ENCODE peak calls at places on chromosomes 2 and 18, in five cellular contexts. J, A, V, S and Z are unnamed samples.

GRCh38 chr2:137706786-137707613 is 257.3 kb upstream of the HNMT start:
- DNase-seq in J (no peak), A (no peak), S (no peak), V (no peak), Z (no peak)

GRCh38 chr2:121966663-121967062 is 211.2 kb downstream of the TSN start:
- DNase-seq in S (no peak), A (no peak), J (no peak), V (no peak), Z (no peak)

GRCh38 chr18:34108206-34108605 is 116.5 kb downstream of the NOL4 start:
- DNase-seq in V (no peak), S (no peak), J (no peak), A (no peak), Z (no peak)

GRCh38 chr18:63741769-63742168 is 33.4 kb upstream of the SERPINB7 start:
- DNase-seq in V (peak), S (no peak), J (no peak), A (no peak), Z (no peak)

GRCh38 chr2:239660390-239661228 is 259.8 kb upstream of the HDAC4 start:
- DNase-seq in S (no peak), V (peak), A (peak), J (peak), Z (no peak)

GRCh38 chr2:70827388-70827787 is 7.0 kb upstream of the CLEC4F start:
- DNase-seq in A (no peak), J (no peak), S (no peak), V (no peak), Z (no peak)

GRCh38 chr18:22694954-22695353 is 238.2 kb upstream of the RBBP8 start:
- DNase-seq in S (no peak), V (peak), J (peak), A (no peak), Z (no peak)

GRCh38 chr18:7000484-7001096 is 117.0 kb downstream of the LAMA1 start:
- DNase-seq in A (no peak), V (peak), J (no peak), S (peak), Z (no peak)

GRCh38 chr2:81481242-81481993 is 1176.9 kb upstream of the LRRTM1 start:
- DNase-seq in J (no peak), A (no peak), S (peak), V (no peak), Z (no peak)

GRCh38 chr2:45049937-45050336 is 40.7 kb upstream of the SIX2 start:
- DNase-seq in J (no peak), V (no peak), S (no peak), A (no peak), Z (no peak)

GRCh38 chr2:127081826-127082633 is 24.9 kb downstream of the BIN1 start:
- DNase-seq in V (no peak), J (no peak), A (peak), S (peak), Z (peak)

GRCh38 chr2:187429989-187430388 is 18.1 kb downstream of the CALCRL start:
- DNase-seq in A (no peak), V (peak), S (no peak), J (no peak), Z (no peak)

GRCh38 chr2:99662761-99663341 is 173.0 kb upstream of the REV1 start:
- DNase-seq in V (peak), J (no peak), S (no peak), A (no peak), Z (no peak)

GRCh38 chr18:26520974-26521373 is 27.4 kb downstream of the KCTD1 start:
- DNase-seq in S (no peak), A (no peak), J (no peak), V (no peak), Z (no peak)

GRCh38 chr2:39738941-39739340 is 40.1 kb downstream of the THUMPD2 start:
- DNase-seq in J (no peak), V (no peak), S (no peak), A (no peak), Z (no peak)

GRCh38 chr18:10497350-10497749 is 28.5 kb upstream of the NAPG start:
- DNase-seq in J (no peak), A (no peak), S (no peak), V (no peak), Z (no peak)

GRCh38 chr2:130865401-130865800 is 28.7 kb downstream of the ARHGEF4 start:
- DNase-seq in J (no peak), S (no peak), V (no peak), A (no peak), Z (peak)

GRCh38 chr18:77129150-77129551 is 3.4 kb downstream of the MBP start:
- DNase-seq in J (no peak), S (no peak), V (peak), A (no peak), Z (peak)

GRCh38 chr2:124066776-124067175 is 41.7 kb downstream of the CNTNAP5 start:
- DNase-seq in S (no peak), V (no peak), A (no peak), J (no peak), Z (no peak)

GRCh38 chr2:175154670-175155082 is 13.3 kb downstream of the ATF2 start:
- DNase-seq in J (peak), A (no peak), V (peak), S (no peak), Z (no peak)